ENCODE peak calls at places on chromosomes 3 and 15, in nine cellular contexts. L is GM12864, N is activated T-cell treated with anti-CD3 and anti-CD28 coated beads for 1 hour, O is neuronal stem cell, K is nucleus accumbens, R is pulmonary artery endothelial cell, S is LHCN-M2, Q is A172, F is lung microvascular endothelial cell. W is an unnamed sample.

GRCh38 chr3:191358929-191359328 is 28.6 kb upstream of the UTS2B start:
- DNase-seq in L (no peak), F (no peak), Q (no peak), K (no peak), S (no peak), R (no peak), N (no peak), O (no peak), W (no peak)

GRCh38 chr3:32296251-32297204 is 58.0 kb downstream of the CMTM8 start:
- DNase-seq in K (no peak), L (peak), R (no peak), N (peak), Q (peak), O (peak), S (peak), F (peak), W (no peak)

GRCh38 chr15:26888761-26889160 is 21.9 kb downstream of the GABRA5 start:
- DNase-seq in S (no peak), R (no peak), F (no peak), L (no peak), K (no peak), Q (no peak), O (no peak), N (no peak), W (no peak)

GRCh38 chr15:74955796-74956647 is 550 bp downstream of the RPP25 start:
- DNase-seq in R (no peak), N (peak), K (no peak), S (peak), F (peak), O (peak), Q (no peak), L (no peak), W (peak)

GRCh38 chr3:59321881-59322540 is 272.2 kb upstream of the CFAP20DC start:
- DNase-seq in L (no peak), O (no peak), N (no peak), Q (no peak), R (no peak), K (no peak), S (no peak), F (no peak), W (no peak)

GRCh38 chr3:193240436-193240849 is 579 bp upstream of the PLAAT1 start:
- DNase-seq in N (no peak), K (no peak), R (no peak), Q (no peak), O (no peak), L (no peak), F (peak), S (no peak), W (no peak)

GRCh38 chr15:66294157-66294931 is 976 bp downstream of the DIS3L start:
- DNase-seq in R (peak), K (no peak), N (no peak), S (peak), L (peak), O (peak), F (peak), Q (peak), W (peak)

GRCh38 chr3:190865828-190866227 is 3.3 kb upstream of the GMNC start:
- DNase-seq in N (no peak), Q (no peak), K (no peak), F (no peak), O (no peak), S (no peak), L (no peak), R (no peak), W (no peak)

GRCh38 chr3:58627580-58627894 is 39.0 kb downstream of the FAM3D start:
- DNase-seq in R (no peak), L (no peak), S (no peak), O (no peak), F (peak), Q (peak), K (no peak), N (no peak), W (peak)

GRCh38 chr3:135329479-135329878 is 534.4 kb downstream of the EPHB1 start:
- DNase-seq in K (no peak), O (no peak), Q (no peak), N (no peak), F (no peak), R (no peak), S (no peak), L (no peak), W (no peak)

GRCh38 chr15:47553933-47554332 is 163.4 kb upstream of the SEMA6D start:
- DNase-seq in S (no peak), L (no peak), K (no peak), R (no peak), Q (no peak), N (no peak), O (no peak), F (no peak), W (no peak)

GRCh38 chr15:101359365-101359947 is 64.4 kb upstream of the SNRPA1 start:
- DNase-seq in S (no peak), O (no peak), R (no peak), Q (no peak), F (peak), L (no peak), N (no peak), K (peak), W (no peak)

GRCh38 chr3:113954091-113954685 is 6.4 kb downstream of the ZDHHC23 start:
- DNase-seq in K (no peak), R (no peak), O (no peak), L (no peak), S (no peak), F (no peak), Q (no peak), N (no peak), W (no peak)

GRCh38 chr3:68378631-68379030 is 553.7 kb downstream of the TAFA4 start:
- DNase-seq in F (no peak), S (no peak), Q (no peak), R (no peak), N (no peak), K (no peak), L (no peak), O (no peak), W (no peak)

W was measured in PC-9.